ENCODE peak calls at places on chromosomes 7 and 10, in eight cellular contexts. U, M, E, K, C, L, O and D are unnamed samples.

GRCh38 chr10:130350996-130351395 is 214.8 kb downstream of the GLRX3 start:
- DNase-seq in K (no peak), E (no peak), U (no peak), M (no peak), C (no peak), O (no peak), L (no peak), D (no peak)

GRCh38 chr7:76260171-76260703 is 42.2 kb upstream of the HSPB1 start:
- DNase-seq in E (no peak), M (no peak), O (peak; percentile 55), C (peak; percentile 92), K (no peak), L (no peak), U (no peak), D (peak; percentile 84)

GRCh38 chr10:62475531-62475930 is 101.4 kb downstream of the ZNF365 start:
- DNase-seq in K (no peak), E (no peak), U (no peak), C (no peak), O (no peak), M (no peak), L (no peak), D (no peak)

GRCh38 chr7:128934361-128935352 is 3.1 kb upstream of the IRF5 start:
- DNase-seq in E (no peak), U (no peak), O (no peak), M (no peak), L (no peak), C (no peak), K (no peak), D (no peak)

GRCh38 chr7:72430531-72430930 is 18.4 kb upstream of the CALN1 start:
- DNase-seq in C (no peak), K (no peak), U (no peak), L (no peak), M (no peak), O (no peak), E (no peak), D (no peak)

GRCh38 chr7:33998487-33998886 is 93.1 kb downstream of the BMPER start:
- DNase-seq in C (no peak), K (no peak), M (no peak), U (no peak), O (no peak), E (no peak), L (peak; percentile 31), D (no peak)

GRCh38 chr10:60732240-60733188 is 45.8 kb upstream of the CDK1 start:
- DNase-seq in U (no peak), C (no peak), E (peak; percentile 58), K (peak; percentile 55), O (peak; percentile 21), L (no peak), M (peak; percentile 61), D (peak; percentile 38)

GRCh38 chr7:66335318-66335717 is 130.2 kb downstream of the TPST1 start:
- DNase-seq in U (no peak), M (no peak), L (no peak), K (no peak), E (no peak), O (no peak), C (no peak), D (no peak)

GRCh38 chr10:101287922-101288638 is 58.8 kb upstream of the LBX1 start:
- DNase-seq in C (no peak), U (no peak), O (no peak), E (no peak), M (no peak), K (no peak), L (no peak), D (peak; percentile 64)

GRCh38 chr7:30163231-30163894 is 28.6 kb downstream of the MTURN start:
- DNase-seq in U (no peak), C (no peak), L (no peak), E (no peak), M (no peak), O (peak; percentile 17), K (peak; percentile 68), D (peak; percentile 64)

GRCh38 chr10:110506448-110506847 is 8.7 kb downstream of the DUSP5 start:
- DNase-seq in L (no peak), K (no peak), E (no peak), C (no peak), O (no peak), U (no peak), M (no peak), D (no peak)

GRCh38 chr7:38463277-38464224 is 167.6 kb downstream of the AMPH start:
- DNase-seq in O (peak; percentile 58), K (peak; percentile 53), C (no peak), M (peak; percentile 56), L (peak; percentile 45), U (peak; percentile 36), E (peak; percentile 44), D (no peak)

GRCh38 chr10:100697070-100697469 is 48.3 kb upstream of the PAX2 start:
- DNase-seq in U (no peak), M (peak; percentile 48), L (no peak), E (peak; percentile 60), C (no peak), O (no peak), K (no peak), D (no peak)

GRCh38 chr7:130941322-130942210 is 207.6 kb upstream of the KLF14 start:
- DNase-seq in U (peak; percentile 35), L (peak; percentile 88), E (peak; percentile 67), C (no peak), O (no peak), M (peak; percentile 81), K (peak; percentile 69), D (no peak)

GRCh38 chr7:17535776-17536175 is 237.3 kb downstream of the AHR start:
- DNase-seq in M (no peak), C (no peak), L (no peak), E (no peak), O (no peak), K (no peak), U (no peak), D (no peak)

GRCh38 chr7:28155964-28156363 is 24.6 kb downstream of the JAZF1 start:
- DNase-seq in M (no peak), L (no peak), E (no peak), C (no peak), K (no peak), O (no peak), U (no peak), D (no peak)

GRCh38 chr7:50068850-50069551 is 24.0 kb downstream of the ZPBP start:
- DNase-seq in M (peak; percentile 69), L (no peak), K (no peak), E (peak; percentile 54), O (no peak), C (no peak), U (no peak), D (peak; percentile 13)

GRCh38 chr10:114401195-114401741 is 3.0 kb downstream of the AFAP1L2 start:
- DNase-seq in M (no peak), E (peak; percentile 49), U (peak; percentile 79), O (no peak), L (peak; percentile 71), K (no peak), C (no peak), D (no peak)

GRCh38 chr10:90947025-90947960 is 26.4 kb upstream of the ANKRD1 start:
- DNase-seq in C (no peak), E (no peak), O (no peak), M (no peak), U (no peak), L (no peak), K (no peak), D (no peak)

GRCh38 chr7:2807455-2807845 is 36.7 kb downstream of the GNA12 start:
- DNase-seq in C (no peak), M (no peak), U (no peak), E (no peak), O (no peak), K (no peak), L (no peak), D (no peak)
- H3K4me3 ChIP-seq in C (no peak overlapping the region), M (no peak overlapping the region), U (no peak overlapping the region), E (no peak overlapping the region), O (no peak overlapping the region), K (no peak overlapping the region), L (no peak overlapping the region), D (no peak overlapping the region)

GRCh38 chr10:95759233-95759826 is 3.4 kb downstream of the ENTPD1 start:
- DNase-seq in K (no peak), L (no peak), O (no peak), U (no peak), C (no peak), M (no peak), E (no peak), D (no peak)
- H3K4me1 ChIP-seq in K (peaks cover 18% of the 10 kb centered on the region), L (no peaks in the 10 kb centered on the region), O (peaks cover 3% of the 10 kb centered on the region), U (peaks cover 45% of the 10 kb centered on the region), C (peaks cover 8% of the 10 kb centered on the region), M (no peaks in the 10 kb centered on the region), E (peaks cover 54% of the 10 kb centered on the region), D (no peaks in the 10 kb centered on the region)

GRCh38 chr10:5779753-5780152 is 33.5 kb downstream of the GDI2 start:
- DNase-seq in O (no peak), L (no peak), K (no peak), C (no peak), M (no peak), E (no peak), U (no peak), D (no peak)

GRCh38 chr10:5775705-5776104 is 37.5 kb downstream of the GDI2 start:
- DNase-seq in M (peak; percentile 28), C (no peak), O (peak; percentile 83), E (peak; percentile 32), U (peak; percentile 20), L (no peak), K (peak; percentile 64), D (no peak)

GRCh38 chr10:5776150-5776880 is 36.9 kb downstream of the GDI2 start:
- DNase-seq in C (no peak), M (no peak), O (no peak), K (no peak), L (no peak), U (no peak), E (no peak), D (peak; percentile 20)

GRCh38 chr10:5774987-5775386 is 38.2 kb downstream of the GDI2 start:
- DNase-seq in C (no peak), M (no peak), U (no peak), E (no peak), K (no peak), L (no peak), O (no peak), D (no peak)

DNA sequence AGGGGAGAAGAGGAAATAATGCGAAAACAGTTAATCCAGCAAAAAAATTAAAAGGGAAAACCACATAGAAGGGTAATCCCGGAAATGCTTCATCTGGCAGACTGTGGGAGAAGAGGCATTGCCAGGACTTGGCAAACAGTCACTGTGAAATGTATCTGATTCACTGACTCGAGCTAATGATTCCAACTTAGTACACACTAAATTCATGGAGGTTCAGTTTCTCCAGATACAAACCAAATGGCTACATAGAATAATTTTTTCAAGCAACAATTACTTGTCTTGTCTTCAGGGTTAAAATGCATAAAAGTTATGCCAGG is 36.4 kb downstream of the GDI2 start:
- DNase-seq in O (no peak), K (no peak), E (no peak), M (no peak), C (no peak), L (no peak), U (no peak), D (no peak)
- H3K4me3 ChIP-seq in O (no peak overlapping the region), K (no peak overlapping the region), E (no peak overlapping the region), M (no peak overlapping the region), C (no peak overlapping the region), L (no peak overlapping the region), U (no peak overlapping the region), D (no peak overlapping the region)

DNA sequence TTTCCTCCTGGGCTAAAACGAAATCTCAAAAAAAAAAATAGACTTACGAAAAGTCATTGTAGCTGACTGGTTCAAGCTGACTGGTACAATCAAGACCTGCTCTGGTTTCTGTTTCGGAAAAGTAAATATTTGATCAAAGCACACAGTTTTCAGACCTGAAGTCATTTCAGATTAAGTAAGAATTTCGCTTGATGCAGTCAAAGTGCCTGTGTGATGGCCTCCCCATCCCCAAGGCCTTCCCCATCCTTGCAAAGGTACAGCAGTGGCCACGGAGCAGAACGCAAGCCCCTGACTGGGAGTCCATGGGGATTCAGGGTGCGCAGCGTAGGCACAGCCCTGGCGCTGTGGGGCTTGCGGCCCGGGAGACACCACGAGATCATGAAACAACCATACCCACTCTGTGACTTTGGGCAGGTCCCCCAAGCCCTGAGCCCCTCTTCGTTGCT is 29.2 kb downstream of the CHST15 start:
- DNase-seq in O (no peak), C (no peak), L (no peak), E (no peak), U (no peak), K (no peak), M (no peak), D (no peak)
- H3K4me1 ChIP-seq in O (peaks cover 12% of the 10 kb centered on the region), C (peaks cover 33% of the 10 kb centered on the region), L (peaks cover 4% of the 10 kb centered on the region), E (peaks cover 66% of the 10 kb centered on the region), U (peaks cover 10% of the 10 kb centered on the region), K (peaks cover 44% of the 10 kb centered on the region), M (no peaks in the 10 kb centered on the region), D (no peaks in the 10 kb centered on the region)